ENCODE peak calls at places on chromosome 16, in nine cellular contexts. One of them, this sample, is unnamed.

GRCh38 chr16:3434373-3434772 is 8.9 kb downstream of the ZNF597 start:
- DNase-seq in Peyer's patch: no peak
- DNase-seq in A549: no peak
- DNase-seq in stomach: no peak
- DNase-seq in HCT116: no peak
- DNase-seq in breast epithelium: no peak
- DNase-seq in spleen: no peak
- DNase-seq in testis: no peak
- DNase-seq in sigmoid colon: no peak
- DNase-seq in this sample: no peak

GRCh38 chr16:75256059-75256870 is 4.8 kb upstream of the BCAR1 start:
- DNase-seq in Peyer's patch: no peak
- DNase-seq in A549: no peak
- DNase-seq in stomach: peak; percentile 28
- DNase-seq in HCT116: no peak
- DNase-seq in breast epithelium: no peak
- DNase-seq in spleen: peak; percentile 70
- DNase-seq in testis: no peak
- DNase-seq in sigmoid colon: peak; percentile 70
- DNase-seq in this sample: no peak

GRCh38 chr16:85192736-85193493 is 80.6 kb upstream of the CIBAR2 start:
- DNase-seq in Peyer's patch: no peak
- DNase-seq in A549: no peak
- DNase-seq in stomach: no peak
- DNase-seq in HCT116: no peak
- DNase-seq in breast epithelium: no peak
- DNase-seq in spleen: no peak
- DNase-seq in testis: no peak
- DNase-seq in sigmoid colon: no peak
- DNase-seq in this sample: no peak

GRCh38 chr16:75559564-75560372 is 3.7 kb upstream of the TMEM231 start:
- DNase-seq in Peyer's patch: no peak
- DNase-seq in A549: no peak
- DNase-seq in stomach: no peak
- DNase-seq in HCT116: no peak
- DNase-seq in breast epithelium: no peak
- DNase-seq in spleen: no peak
- DNase-seq in testis: peak; percentile 73
- DNase-seq in sigmoid colon: no peak
- DNase-seq in this sample: no peak

GRCh38 chr16:51989637-51990230 is 557.2 kb downstream of the TOX3 start:
- DNase-seq in Peyer's patch: no peak
- DNase-seq in A549: no peak
- DNase-seq in stomach: no peak
- DNase-seq in HCT116: no peak
- DNase-seq in breast epithelium: no peak
- DNase-seq in spleen: no peak
- DNase-seq in testis: no peak
- DNase-seq in sigmoid colon: no peak
- DNase-seq in this sample: no peak

GRCh38 chr16:79707867-79708266 is 107.3 kb upstream of the MAF start:
- DNase-seq in Peyer's patch: peak; percentile 71
- DNase-seq in A549: no peak
- DNase-seq in stomach: peak; percentile 53
- DNase-seq in HCT116: no peak
- DNase-seq in breast epithelium: no peak
- DNase-seq in spleen: no peak
- DNase-seq in testis: no peak
- DNase-seq in sigmoid colon: peak; percentile 88
- DNase-seq in this sample: peak; percentile 81

GRCh38 chr16:12157510-12158093 is 181.1 kb downstream of the SNX29 start:
- DNase-seq in Peyer's patch: no peak
- DNase-seq in A549: no peak
- DNase-seq in stomach: no peak
- DNase-seq in HCT116: no peak
- DNase-seq in breast epithelium: no peak
- DNase-seq in spleen: peak; percentile 23
- DNase-seq in testis: no peak
- DNase-seq in sigmoid colon: no peak
- DNase-seq in this sample: no peak

GRCh38 chr16:84357191-84357651 is 11.1 kb upstream of the ATP2C2 start:
- DNase-seq in Peyer's patch: no peak
- DNase-seq in A549: no peak
- DNase-seq in stomach: no peak
- DNase-seq in HCT116: no peak
- DNase-seq in breast epithelium: no peak
- DNase-seq in spleen: peak; percentile 57
- DNase-seq in testis: no peak
- DNase-seq in sigmoid colon: no peak
- DNase-seq in this sample: no peak

GRCh38 chr16:54847207-54847606 is 83.5 kb upstream of the IRX5 start:
- DNase-seq in Peyer's patch: no peak
- DNase-seq in A549: peak; percentile 9
- DNase-seq in stomach: no peak
- DNase-seq in HCT116: no peak
- DNase-seq in breast epithelium: no peak
- DNase-seq in spleen: no peak
- DNase-seq in testis: no peak
- DNase-seq in sigmoid colon: no peak
- DNase-seq in this sample: no peak

GRCh38 chr16:20944861-20945390 is 44.4 kb downstream of the LYRM1 start:
- DNase-seq in Peyer's patch: no peak
- DNase-seq in A549: no peak
- DNase-seq in stomach: no peak
- DNase-seq in HCT116: no peak
- DNase-seq in breast epithelium: no peak
- DNase-seq in spleen: no peak
- DNase-seq in testis: no peak
- DNase-seq in sigmoid colon: no peak
- DNase-seq in this sample: no peak

GRCh38 chr16:49003022-49003421 is 278.6 kb downstream of the CBLN1 start:
- DNase-seq in Peyer's patch: no peak
- DNase-seq in A549: no peak
- DNase-seq in stomach: no peak
- DNase-seq in HCT116: no peak
- DNase-seq in breast epithelium: no peak
- DNase-seq in spleen: no peak
- DNase-seq in testis: no peak
- DNase-seq in sigmoid colon: no peak
- DNase-seq in this sample: no peak

GRCh38 chr16:31201511-31202401 is 804 bp downstream of the PYCARD start:
- DNase-seq in Peyer's patch: peak; percentile 77
- DNase-seq in A549: no peak
- DNase-seq in stomach: peak; percentile 47
- DNase-seq in HCT116: no peak
- DNase-seq in breast epithelium: no peak
- DNase-seq in spleen: peak; percentile 90
- DNase-seq in testis: no peak
- DNase-seq in sigmoid colon: no peak
- DNase-seq in this sample: no peak

GRCh38 chr16:17306745-17307144 is 164.0 kb downstream of the XYLT1 start:
- DNase-seq in Peyer's patch: no peak
- DNase-seq in A549: no peak
- DNase-seq in stomach: no peak
- DNase-seq in HCT116: no peak
- DNase-seq in breast epithelium: no peak
- DNase-seq in spleen: no peak
- DNase-seq in testis: no peak
- DNase-seq in sigmoid colon: no peak
- DNase-seq in this sample: no peak

GRCh38 chr16:50449800-50450199 is 81.0 kb upstream of the BRD7 start:
- DNase-seq in Peyer's patch: peak; percentile 24
- DNase-seq in A549: no peak
- DNase-seq in stomach: no peak
- DNase-seq in HCT116: no peak
- DNase-seq in breast epithelium: no peak
- DNase-seq in spleen: no peak
- DNase-seq in testis: no peak
- DNase-seq in sigmoid colon: peak; percentile 41
- DNase-seq in this sample: no peak

DNA sequence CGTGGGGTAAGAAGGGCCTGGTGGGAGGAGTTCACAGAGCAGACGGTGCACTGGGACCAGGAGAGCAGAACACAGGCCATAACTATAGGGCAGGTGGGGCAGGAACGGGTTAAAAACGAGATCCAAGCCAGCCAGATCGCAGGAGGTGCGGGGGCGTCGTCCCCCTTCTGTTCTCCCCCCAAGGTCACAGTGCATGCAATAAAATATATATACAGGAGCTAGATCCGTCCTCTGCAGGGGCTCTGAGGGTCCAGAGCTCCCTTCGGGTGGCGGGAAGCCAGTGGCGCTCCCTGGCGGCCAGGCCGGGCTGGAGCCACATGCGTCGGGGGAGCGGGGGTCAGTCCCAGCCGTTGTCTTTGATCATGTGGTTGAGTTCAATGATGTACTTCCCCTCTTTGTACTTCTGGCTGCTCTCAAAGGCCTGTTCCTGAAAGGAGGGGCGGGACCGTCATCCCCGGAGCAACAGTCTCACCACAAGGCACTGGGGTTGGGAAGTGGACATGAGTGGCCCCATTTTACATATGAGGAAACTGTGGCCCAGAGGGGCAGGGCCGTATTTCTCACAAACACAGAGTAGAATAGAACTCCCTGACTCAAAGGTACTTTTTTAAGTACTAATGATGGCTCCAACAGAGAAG is 768 bp upstream of the TBX6 start:
- DNase-seq in Peyer's patch: peak; percentile 92
- DNase-seq in A549: peak; percentile 85
- DNase-seq in stomach: peak; percentile 70
- DNase-seq in HCT116: peak; percentile 56
- DNase-seq in breast epithelium: no peak
- DNase-seq in spleen: peak; percentile 96
- DNase-seq in testis: peak; percentile 76
- DNase-seq in sigmoid colon: peak; percentile 90
- DNase-seq in this sample: peak; percentile 76
- TF ChIP-seq CTCF in Peyer's patch: peak; percentile 71
- TF ChIP-seq CTCF in A549: peak; percentile 68
- TF ChIP-seq CTCF in stomach: no peak
- TF ChIP-seq CTCF in HCT116: peak; percentile 92
- TF ChIP-seq CTCF in breast epithelium: peak; percentile 12
- TF ChIP-seq CTCF in spleen: peak; percentile 79
- TF ChIP-seq CTCF in testis: no peak
- TF ChIP-seq CTCF in sigmoid colon: peak; percentile 48
- TF ChIP-seq CTCF in this sample: peak; percentile 42

DNA sequence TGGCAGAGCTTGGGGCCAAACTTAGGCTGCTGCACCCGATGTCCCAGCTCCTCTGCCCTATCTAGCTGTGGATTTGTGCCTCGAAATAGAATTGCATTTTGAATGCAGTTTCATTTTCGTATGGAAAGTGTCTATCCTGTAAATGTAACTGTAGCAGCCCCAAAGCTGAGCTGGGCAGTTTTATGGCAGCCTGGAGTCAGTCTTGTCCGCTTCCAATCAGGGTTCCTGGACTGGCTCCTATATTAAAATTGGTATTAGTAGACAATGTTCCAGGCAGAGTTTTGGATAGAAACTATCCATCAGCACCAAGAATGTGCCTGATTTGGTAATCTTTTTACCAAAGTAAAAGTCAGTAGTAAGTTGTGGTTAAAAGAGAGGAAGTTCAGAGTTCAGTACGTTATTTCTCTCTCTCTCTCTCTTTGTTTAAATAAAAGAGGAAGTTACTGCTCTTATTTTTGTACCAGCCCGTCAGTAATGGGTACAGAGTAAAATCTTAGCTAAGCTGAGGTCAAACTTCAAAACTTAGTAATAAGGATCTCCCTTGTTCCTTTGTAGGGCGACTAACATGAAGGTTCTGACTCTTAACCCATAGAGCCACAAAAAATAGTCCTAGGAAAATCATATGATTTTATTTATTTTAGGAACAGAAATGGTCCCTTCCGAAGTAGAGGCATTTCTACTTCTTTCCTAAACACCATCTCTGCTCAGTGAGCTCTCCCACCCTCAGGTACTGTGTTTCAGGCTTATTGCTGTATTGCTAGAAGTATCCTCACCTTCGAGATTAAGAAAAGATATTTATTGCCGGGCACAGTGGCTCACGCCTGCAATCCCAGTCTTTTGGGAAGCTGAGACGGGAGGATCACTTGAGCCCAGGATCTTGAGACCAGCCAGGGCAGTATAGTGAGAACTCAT is 28.0 kb downstream of the PRKCB start:
- DNase-seq in Peyer's patch: peak; percentile 58
- DNase-seq in A549: no peak
- DNase-seq in stomach: no peak
- DNase-seq in HCT116: no peak
- DNase-seq in breast epithelium: no peak
- DNase-seq in spleen: no peak
- DNase-seq in testis: no peak
- DNase-seq in sigmoid colon: no peak
- DNase-seq in this sample: no peak
- TF ChIP-seq POLR2A in Peyer's patch: no peak
- TF ChIP-seq POLR2A in A549: no peak
- TF ChIP-seq POLR2A in stomach: no peak
- TF ChIP-seq POLR2A in HCT116: no peak
- TF ChIP-seq POLR2A in breast epithelium: no peak
- TF ChIP-seq POLR2A in spleen: no peak
- TF ChIP-seq POLR2A in testis: no peak
- TF ChIP-seq POLR2A in sigmoid colon: no peak
- TF ChIP-seq POLR2A in this sample: no peak

DNA sequence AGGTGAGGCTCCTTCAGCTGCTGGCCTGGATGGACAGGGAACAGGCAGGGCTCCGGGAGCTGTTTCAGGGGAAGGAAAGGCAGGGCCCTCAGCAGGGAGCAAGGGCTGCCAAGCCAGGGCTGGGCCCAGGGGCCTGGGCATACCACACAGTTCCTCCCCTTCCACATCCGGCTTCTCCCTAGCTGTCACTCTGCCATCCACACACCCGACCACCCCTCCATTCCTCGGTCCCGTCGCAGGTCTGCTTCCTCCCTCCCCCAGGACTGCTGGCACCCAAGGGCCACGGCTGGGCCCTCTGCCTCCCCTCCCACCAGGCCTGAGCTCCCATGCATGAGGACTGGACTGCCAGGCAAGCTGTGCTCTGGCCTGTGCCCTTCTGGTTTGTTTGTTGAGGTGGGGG is 24.0 kb downstream of the CDIP1 start:
- DNase-seq in Peyer's patch: no peak
- DNase-seq in A549: no peak
- DNase-seq in stomach: no peak
- DNase-seq in HCT116: no peak
- DNase-seq in breast epithelium: no peak
- DNase-seq in spleen: peak; percentile 77
- DNase-seq in testis: no peak
- DNase-seq in sigmoid colon: no peak
- DNase-seq in this sample: no peak
- H3K27ac ChIP-seq in Peyer's patch: peak overlapping the region; percentile 73
- H3K27ac ChIP-seq in A549: no peak overlapping the region
- H3K27ac ChIP-seq in stomach: peak overlapping the region; percentile 82
- H3K27ac ChIP-seq in HCT116: no peak overlapping the region
- H3K27ac ChIP-seq in breast epithelium: peak overlapping the region; percentile 58
- H3K27ac ChIP-seq in spleen: peak overlapping the region; percentile 79
- H3K27ac ChIP-seq in testis: no peak overlapping the region
- H3K27ac ChIP-seq in sigmoid colon: peak overlapping the region; percentile 63
- H3K27ac ChIP-seq in this sample: peak overlapping the region; percentile 54

DNA sequence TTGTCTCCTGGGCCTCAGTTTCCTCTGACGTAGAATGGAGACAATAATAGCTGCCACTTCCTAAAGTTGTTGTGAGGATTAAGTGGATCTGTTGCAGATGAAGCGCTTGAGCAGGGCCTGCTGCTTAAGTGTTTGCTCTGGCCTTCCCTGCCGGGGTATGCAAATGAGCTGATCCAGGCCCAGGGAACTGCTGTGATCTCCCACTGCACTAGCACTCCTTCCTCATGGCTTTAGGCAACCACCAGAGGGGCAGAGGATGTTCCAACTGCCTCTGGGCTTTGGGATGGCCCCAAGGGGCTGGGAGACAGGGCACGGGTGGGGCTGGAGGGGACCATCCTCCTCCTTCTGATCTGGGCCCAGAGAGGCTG is 6.2 kb downstream of the SBK1 start:
- DNase-seq in Peyer's patch: no peak
- DNase-seq in A549: no peak
- DNase-seq in stomach: no peak
- DNase-seq in HCT116: no peak
- DNase-seq in breast epithelium: no peak
- DNase-seq in spleen: no peak
- DNase-seq in testis: no peak
- DNase-seq in sigmoid colon: no peak
- DNase-seq in this sample: no peak
- TF ChIP-seq CTCF in Peyer's patch: no peak
- TF ChIP-seq CTCF in A549: no peak
- TF ChIP-seq CTCF in stomach: no peak
- TF ChIP-seq CTCF in HCT116: no peak
- TF ChIP-seq CTCF in breast epithelium: no peak
- TF ChIP-seq CTCF in spleen: no peak
- TF ChIP-seq CTCF in testis: no peak
- TF ChIP-seq CTCF in sigmoid colon: no peak
- TF ChIP-seq CTCF in this sample: no peak

This sample was measured in uterus.